ENCODE peak calls at places on chromosomes 5 and 9, in seven cellular contexts. P is stimulated activated CD8-positive, alpha-beta memory T cell treated with anti-CD3 and anti-CD28 coated beads, Interleukin-7, amount 100 ng/mL, for 1 hour; I is activated CD8-positive, alpha-beta memory T cell treated with anti-CD3 and anti-CD28 coated beads, Interleukin-2, amount 50 U/mL, for 48 hours; Q is astrocyte; T is LoVo; U is GM12865; F is anterior cingulate cortex. E is an unnamed sample.

GRCh38 chr9:129570450-129571297 is 50.2 kb downstream of the C9orf50 start:
- DNase-seq in P (no peak), I (no peak), Q (peak), T (peak), U (no peak), F (no peak), E (no peak)

GRCh38 chr9:83043583-83043982 is 19.4 kb downstream of the RASEF start:
- DNase-seq in P (no peak), I (no peak), Q (no peak), T (no peak), U (no peak), F (no peak), E (no peak)

GRCh38 chr9:36327903-36328302 is 69.7 kb upstream of the GNE start:
- DNase-seq in P (no peak), I (no peak), Q (peak), T (no peak), U (no peak), F (no peak), E (no peak)

GRCh38 chr9:20380546-20380945 is 241.8 kb downstream of the MLLT3 start:
- DNase-seq in P (no peak), I (no peak), Q (no peak), T (no peak), U (no peak), F (no peak), E (no peak)

GRCh38 chr9:14533867-14534650 is 159.2 kb downstream of the ZDHHC21 start:
- DNase-seq in P (no peak), I (no peak), Q (no peak), T (no peak), U (no peak), F (no peak), E (no peak)

GRCh38 chr5:139640432-139641115 is 7.6 kb upstream of the CXXC5 start:
- DNase-seq in P (no peak), I (peak), Q (no peak), T (no peak), U (no peak), F (no peak), E (no peak)

GRCh38 chr5:174831985-174832384 is 107.6 kb downstream of the MSX2 start:
- DNase-seq in P (no peak), I (no peak), Q (peak), T (no peak), U (no peak), F (no peak), E (no peak)

GRCh38 chr9:87346061-87346665 is 151.5 kb upstream of the DAPK1 start:
- DNase-seq in P (no peak), I (no peak), Q (no peak), T (no peak), U (no peak), F (no peak), E (no peak)

GRCh38 chr5:140591747-140592372 is 27.2 kb downstream of the SLC35A4 start:
- DNase-seq in P (no peak), I (no peak), Q (no peak), T (no peak), U (no peak), F (no peak), E (no peak)

GRCh38 chr9:133957328-133957727 is 34.8 kb downstream of the VAV2 start:
- DNase-seq in P (no peak), I (no peak), Q (no peak), T (no peak), U (peak), F (no peak), E (no peak)

GRCh38 chr5:121273818-121274433 is 577.8 kb upstream of the FTMT start:
- DNase-seq in P (no peak), I (no peak), Q (peak), T (peak), U (no peak), F (no peak), E (no peak)

GRCh38 chr5:139140631-139141071 is 57.5 kb downstream of the SIL1 start:
- DNase-seq in P (no peak), I (no peak), Q (peak), T (no peak), U (peak), F (peak), E (no peak)

GRCh38 chr9:130845901-130846381 is 10.9 kb downstream of the ABL1 start:
- DNase-seq in P (no peak), I (no peak), Q (peak), T (no peak), U (no peak), F (no peak), E (no peak)

GRCh38 chr5:131684051-131684450 is 49.0 kb upstream of the RAPGEF6 start:
- DNase-seq in P (no peak), I (no peak), Q (no peak), T (no peak), U (no peak), F (no peak), E (no peak)

GRCh38 chr5:140219068-140219971 is 44.3 kb downstream of the CYSTM1 start:
- DNase-seq in P (no peak), I (no peak), Q (no peak), T (peak), U (no peak), F (no peak), E (no peak)

GRCh38 chr5:147332643-147333042 is 97.8 kb downstream of the STK32A start:
- DNase-seq in P (no peak), I (no peak), Q (no peak), T (no peak), U (no peak), F (no peak), E (no peak)

GRCh38 chr5:73119492-73120157 is 750 bp upstream of the TMEM171 start:
- DNase-seq in P (no peak), I (no peak), Q (no peak), T (no peak), U (peak), F (no peak), E (no peak)

GRCh38 chr9:14127656-14128055 is 186.3 kb downstream of the NFIB start:
- DNase-seq in P (no peak), I (no peak), Q (peak), T (no peak), U (no peak), F (no peak), E (no peak)

GRCh38 chr9:94002316-94003140 is 47.4 kb upstream of the BARX1 start:
- DNase-seq in P (no peak), I (no peak), Q (peak), T (peak), U (peak), F (no peak), E (no peak)

GRCh38 chr9:113345165-113345564 is 4.2 kb upstream of the BSPRY start:
- DNase-seq in P (no peak), I (no peak), Q (no peak), T (no peak), U (no peak), F (no peak), E (no peak)

GRCh38 chr5:174533127-174533453 is 191.3 kb upstream of the MSX2 start:
- DNase-seq in P (no peak), I (no peak), Q (peak), T (no peak), U (no peak), F (no peak), E (no peak)

GRCh38 chr5:88883566-88884434 is 816 bp upstream of the MEF2C start:
- DNase-seq in P (no peak), I (peak), Q (peak), T (peak), U (peak), F (peak), E (no peak)

GRCh38 chr5:116898917-116899316 is 324.3 kb upstream of the SEMA6A start:
- DNase-seq in P (no peak), I (no peak), Q (no peak), T (no peak), U (no peak), F (no peak), E (no peak)

GRCh38 chr5:178325311-178326053 is 92.9 kb upstream of the PHYKPL start:
- DNase-seq in P (no peak), I (no peak), Q (no peak), T (no peak), U (no peak), F (no peak), E (no peak)

GRCh38 chr5:154202379-154203260 is 12.1 kb downstream of the GALNT10 start:
- DNase-seq in P (no peak), I (peak), Q (no peak), T (no peak), U (peak), F (no peak), E (no peak)

GRCh38 chr5:59218424-59219045 is 635.7 kb downstream of the RAB3C start:
- DNase-seq in P (no peak), I (no peak), Q (no peak), T (peak), U (no peak), F (no peak), E (no peak)

GRCh38 chr5:135739383-135739961 is 95.0 kb upstream of the SLC25A48 start:
- DNase-seq in P (no peak), I (no peak), Q (peak), T (no peak), U (no peak), F (no peak), E (no peak)

E was measured in cortex of kidney.